ENCODE peak calls at places on chromosomes 2 and 18, in nine cellular contexts. P, B, G, Z, S, U, T, K and C are unnamed samples.
A peak's percentile ranks its signal among the peaks of the same experiment; 100 is the strongest.

GRCh38 chr2:237090906-237091305 is 5.2 kb downstream of the COPS8 start:
- DNase-seq in S (no peak), G (no peak), T (no peak), Z (no peak), B (no peak), U (no peak), K (no peak), P (no peak), C (no peak)

GRCh38 chr2:191749181-191749540 is 71.2 kb downstream of the NABP1 start:
- DNase-seq in G (no peak), K (no peak), T (no peak), P (no peak), U (no peak), S (no peak), Z (no peak), B (peak; percentile 67), C (no peak)

GRCh38 chr2:102657770-102658169 is 38.4 kb downstream of the SLC9A2 start:
- DNase-seq in P (no peak), T (no peak), S (no peak), Z (no peak), K (no peak), G (no peak), B (no peak), U (no peak), C (no peak)

GRCh38 chr18:23591011-23591410 is 4.7 kb upstream of the NPC1 start:
- DNase-seq in G (no peak), S (no peak), K (no peak), P (no peak), Z (no peak), B (peak; percentile 28), T (no peak), U (no peak), C (no peak)

GRCh38 chr2:149365826-149366583 is 35.6 kb downstream of the LYPD6 start:
- DNase-seq in Z (no peak), U (no peak), G (no peak), P (no peak), B (peak; percentile 54), K (no peak), T (no peak), S (no peak), C (no peak)

GRCh38 chr2:23346781-23347180 is 38.2 kb upstream of the KLHL29 start:
- DNase-seq in T (no peak), B (no peak), U (no peak), G (no peak), K (no peak), P (no peak), Z (no peak), S (no peak), C (no peak)

GRCh38 chr18:62426191-62426488 is 96.7 kb upstream of the ZCCHC2 start:
- DNase-seq in U (no peak), P (no peak), T (no peak), G (no peak), Z (no peak), K (no peak), B (no peak), S (no peak), C (no peak)

GRCh38 chr18:76491436-76491800 is 3.6 kb downstream of the ZNF516 start:
- DNase-seq in S (peak; percentile 86), K (peak; percentile 68), U (peak; percentile 62), G (peak; percentile 78), Z (peak; percentile 70), B (no peak), T (peak; percentile 31), P (peak; percentile 90), C (peak; percentile 48)

GRCh38 chr2:113255140-113256070 is 23.3 kb downstream of the PAX8 start:
- DNase-seq in Z (no peak), K (no peak), U (no peak), B (no peak), S (no peak), G (no peak), P (no peak), T (no peak), C (no peak)

GRCh38 chr2:36695746-36696415 is 626 bp upstream of the VIT start:
- DNase-seq in U (no peak), B (peak; percentile 65), G (no peak), P (no peak), T (no peak), K (no peak), S (no peak), Z (peak; percentile 35), C (no peak)

GRCh38 chr2:86047575-86048382 is 57.9 kb downstream of the POLR1A start:
- DNase-seq in P (no peak), G (no peak), T (no peak), Z (no peak), S (no peak), B (no peak), U (no peak), K (no peak), C (no peak)

GRCh38 chr18:34592961-34593382 is 117.1 kb upstream of the DTNA start:
- DNase-seq in K (no peak), S (no peak), B (no peak), Z (peak; percentile 10), P (no peak), U (peak; percentile 39), T (no peak), G (no peak), C (no peak)

GRCh38 chr2:188089896-188090295 is 201.8 kb upstream of the GULP1 start:
- DNase-seq in T (no peak), U (no peak), Z (peak; percentile 35), S (no peak), G (no peak), K (no peak), B (no peak), P (no peak), C (no peak)

GRCh38 chr2:134120718-134121630 is 132.9 kb upstream of the MGAT5 start:
- DNase-seq in Z (peak; percentile 52), G (peak; percentile 77), B (peak; percentile 53), U (peak; percentile 60), K (peak; percentile 66), S (peak; percentile 71), P (peak; percentile 34), T (peak; percentile 53), C (peak; percentile 76)

GRCh38 chr2:240731327-240731626 is 39.6 kb downstream of the AQP12A start:
- DNase-seq in Z (no peak), U (no peak), T (no peak), B (no peak), K (no peak), P (no peak), S (no peak), G (peak; percentile 50), C (no peak)

GRCh38 chr2:169808211-169808610 is 9.5 kb downstream of the SSB start:
- DNase-seq in P (no peak), T (no peak), B (peak; percentile 38), U (no peak), K (no peak), S (no peak), G (no peak), Z (no peak), C (no peak)

GRCh38 chr2:64781991-64782390 is 128.3 kb upstream of the SERTAD2 start:
- DNase-seq in B (peak; percentile 4), K (no peak), Z (no peak), U (no peak), S (no peak), T (no peak), G (no peak), P (no peak), C (no peak)

GRCh38 chr18:55419939-55420664 is 167.9 kb downstream of the TCF4 start:
- DNase-seq in P (no peak), Z (no peak), K (no peak), B (no peak), S (no peak), U (no peak), G (no peak), T (no peak), C (no peak)